ENCODE peak calls at places on chromosomes 3 and 15, in nine cellular contexts. O is nephron progenitor cell; D is stimulated activated naive CD8-positive, alpha-beta T cell treated with anti-CD3 and anti-CD28 coated beads, Interleukin-15, amount 100 ng/mL, for 72 hours; K is astrocyte; W is ascending aorta; R is GM23248; G is hepatic stellate cell; C is caudate nucleus; V is cardiac fibroblast. I is an unnamed sample.

GRCh38 chr15:59689626-59690236 is 611 bp upstream of the BNIP2 start:
- DNase-seq in O (peak; percentile 62), D (peak; percentile 61), K (peak; percentile 26), W (peak; percentile 94), R (peak; percentile 86), G (no peak), C (no peak), V (peak; percentile 83), I (peak; percentile 65)

GRCh38 chr3:185309309-185309708 is 53.6 kb upstream of the MAP3K13 start:
- DNase-seq in O (no peak), D (no peak), K (no peak), W (no peak), R (no peak), G (no peak), C (no peak), V (no peak), I (no peak)

GRCh38 chr3:10447527-10448260 is 57.7 kb downstream of the ATP2B2 start:
- DNase-seq in O (no peak), D (no peak), K (no peak), W (no peak), R (no peak), G (no peak), C (no peak), V (no peak), I (no peak)

GRCh38 chr3:120765830-120766511 is 23.4 kb downstream of the GTF2E1 start:
- DNase-seq in O (no peak), D (no peak), K (no peak), W (no peak), R (no peak), G (no peak), C (no peak), V (no peak), I (no peak)

GRCh38 chr15:41936649-41937567 is 35.4 kb downstream of the EHD4 start:
- DNase-seq in O (no peak), D (peak; percentile 75), K (peak; percentile 77), W (peak; percentile 79), R (peak; percentile 81), G (no peak), C (no peak), V (peak; percentile 68), I (peak; percentile 79)

GRCh38 chr3:101836907-101837598 is 12.3 kb upstream of the NFKBIZ start:
- DNase-seq in O (no peak), D (no peak), K (peak; percentile 76), W (no peak), R (peak; percentile 60), G (no peak), C (no peak), V (peak; percentile 87), I (no peak)

GRCh38 chr3:41075958-41076357 is 123.3 kb upstream of the CTNNB1 start:
- DNase-seq in O (no peak), D (no peak), K (no peak), W (peak; percentile 73), R (peak; percentile 6), G (no peak), C (no peak), V (peak; percentile 23), I (no peak)

GRCh38 chr3:133935843-133936825 is 40.5 kb upstream of the RAB6B start:
- DNase-seq in O (no peak), D (no peak), K (no peak), W (peak; percentile 39), R (no peak), G (no peak), C (no peak), V (no peak), I (no peak)

GRCh38 chr15:74906193-74906449 is 530 bp downstream of the FAM219B start:
- DNase-seq in O (no peak), D (peak; percentile 33), K (no peak), W (no peak), R (peak; percentile 59), G (no peak), C (no peak), V (peak; percentile 24), I (no peak)